ENCODE peak calls at places on chromosomes 13 and 19, in eight cellular contexts. W is PC-3, H is esophagus squamous epithelium, F is fibroblast of villous mesenchyme, V is AG10803, U is thoracic aorta, R is tibial artery, N is fibroblast of lung. G is an unnamed sample.

GRCh38 chr13:113875429-113875815 is 11.5 kb upstream of the GAS6 start:
- DNase-seq in W (no peak), H (no peak), F (no peak), V (no peak), U (no peak), R (no peak), N (no peak), G (no peak)

GRCh38 chr19:843180-843835 is 2.5 kb downstream of the PRTN3 start:
- DNase-seq in W (peak), H (no peak), F (no peak), V (no peak), U (no peak), R (no peak), N (no peak), G (no peak)

GRCh38 chr13:102580552-102581169 is 16.1 kb upstream of the TPP2 start:
- DNase-seq in W (peak), H (no peak), F (peak), V (peak), U (no peak), R (no peak), N (peak), G (no peak)

GRCh38 chr19:41407271-41407670 is 9.7 kb downstream of the BCKDHA start:
- DNase-seq in W (no peak), H (no peak), F (peak), V (no peak), U (no peak), R (no peak), N (no peak), G (no peak)

GRCh38 chr13:46962286-46962941 is 65.6 kb upstream of the HTR2A start:
- DNase-seq in W (peak), H (no peak), F (no peak), V (peak), U (no peak), R (no peak), N (peak), G (no peak)

GRCh38 chr19:54191671-54192453 is 754 bp downstream of the TSEN34 start:
- DNase-seq in W (no peak), H (no peak), F (no peak), V (no peak), U (no peak), R (no peak), N (no peak), G (no peak)

GRCh38 chr13:66994097-66994496 is 236.0 kb downstream of the PCDH9 start:
- DNase-seq in W (no peak), H (no peak), F (peak), V (peak), U (peak), R (peak), N (peak), G (no peak)

GRCh38 chr13:25276748-25277147 is 10.5 kb downstream of the MTMR6 start:
- DNase-seq in W (peak), H (no peak), F (no peak), V (no peak), U (no peak), R (no peak), N (peak), G (no peak)

GRCh38 chr13:40206241-40207109 is 460.0 kb downstream of the FOXO1 start:
- DNase-seq in W (peak), H (no peak), F (no peak), V (no peak), U (no peak), R (no peak), N (peak), G (no peak)

GRCh38 chr13:24008679-24009078 is 111.4 kb upstream of the C1QTNF9B start:
- DNase-seq in W (peak), H (no peak), F (no peak), V (no peak), U (no peak), R (no peak), N (no peak), G (no peak)

GRCh38 chr13:52924241-52925148 is 76.1 kb upstream of the PCDH8 start:
- DNase-seq in W (no peak), H (no peak), F (no peak), V (no peak), U (no peak), R (no peak), N (no peak), G (no peak)

GRCh38 chr13:71290963-71291937 is 575.8 kb downstream of the DACH1 start:
- DNase-seq in W (peak), H (no peak), F (peak), V (peak), U (no peak), R (no peak), N (peak), G (no peak)

GRCh38 chr13:43257765-43258164 is 234.4 kb downstream of the DNAJC15 start:
- DNase-seq in W (no peak), H (no peak), F (no peak), V (no peak), U (no peak), R (no peak), N (no peak), G (no peak)

DNA sequence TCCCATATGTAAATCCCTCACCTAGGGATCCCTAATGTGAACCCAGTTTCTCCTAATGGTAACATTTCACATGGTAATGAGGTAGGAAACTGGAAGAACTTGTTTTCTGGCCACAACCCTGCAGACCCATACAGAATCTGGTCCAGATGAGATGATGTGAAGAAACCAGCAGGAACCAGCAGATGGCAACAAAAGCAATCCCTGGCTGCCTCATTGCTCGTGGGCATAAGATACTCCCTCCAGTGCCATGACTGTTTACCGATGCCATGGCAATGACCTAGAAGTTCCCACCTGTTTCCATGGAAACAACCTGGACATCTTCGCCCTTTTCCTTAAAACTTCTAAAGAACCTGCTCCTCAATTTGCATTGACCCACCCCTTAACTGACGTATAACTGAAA is 1.4 kb upstream of the CD209 start:
- DNase-seq in W (peak), H (no peak), F (peak), V (no peak), U (no peak), R (no peak), N (no peak), G (no peak)
- TF ChIP-seq CTCF in W (peak), H (no peak), F (peak), V (peak), U (no peak), R (no peak), N (no peak), G (peak)

GRCh38 chr13:20721454-20722357 is 18.2 kb downstream of the IL17D start:
- DNase-seq in W (peak), H (no peak), F (peak), V (peak), U (no peak), R (peak), N (peak), G (no peak)

GRCh38 chr13:20720499-20720898 is 17.0 kb downstream of the IL17D start:
- DNase-seq in W (no peak), H (no peak), F (no peak), V (no peak), U (no peak), R (no peak), N (no peak), G (no peak)

GRCh38 chr13:20719783-20720182 is 16.3 kb downstream of the IL17D start:
- DNase-seq in W (no peak), H (no peak), F (no peak), V (no peak), U (no peak), R (no peak), N (no peak), G (no peak)

GRCh38 chr13:20718958-20719566 is 15.6 kb downstream of the IL17D start:
- DNase-seq in W (no peak), H (no peak), F (no peak), V (no peak), U (no peak), R (no peak), N (no peak), G (no peak)

DNA sequence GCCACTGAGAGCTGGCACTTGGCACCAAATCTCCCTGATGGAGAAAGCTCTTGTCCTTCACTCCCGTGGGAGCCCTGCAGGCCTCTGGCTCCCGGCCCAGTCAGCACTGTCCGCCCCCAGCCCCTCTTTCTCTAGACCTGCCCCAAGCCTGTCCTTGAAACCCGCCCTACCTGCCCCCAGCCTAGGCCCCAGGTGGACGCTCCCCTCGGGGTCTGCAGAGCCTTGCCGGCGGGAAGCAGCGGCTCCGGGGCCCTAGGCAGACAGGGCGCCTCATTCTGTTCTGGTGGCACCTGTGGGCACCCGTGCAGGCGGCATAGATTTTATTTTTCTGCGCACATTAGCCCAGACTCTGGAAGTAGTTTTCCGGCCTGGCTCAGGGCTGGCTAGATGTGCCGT is 17.6 kb downstream of the IL17D start:
- DNase-seq in W (no peak), H (no peak), F (no peak), V (no peak), U (no peak), R (no peak), N (no peak), G (no peak)
- H3K4me3 ChIP-seq in W (no peak), H (peak), F (no peak), V (no peak), U (peak), R (no peak), N (no peak), G (no peak)

GRCh38 chr19:31530781-31531180 is 181.5 kb upstream of the TSHZ3 start:
- DNase-seq in W (no peak), H (no peak), F (no peak), V (no peak), U (no peak), R (no peak), N (no peak), G (no peak)

GRCh38 chr19:31533114-31533513 is 183.9 kb upstream of the TSHZ3 start:
- DNase-seq in W (no peak), H (no peak), F (peak), V (no peak), U (no peak), R (no peak), N (no peak), G (no peak)

GRCh38 chr19:31531326-31531725 is 182.1 kb upstream of the TSHZ3 start:
- DNase-seq in W (no peak), H (no peak), F (no peak), V (no peak), U (no peak), R (no peak), N (no peak), G (no peak)

GRCh38 chr19:31534231-31534630 is 185.0 kb upstream of the TSHZ3 start:
- DNase-seq in W (no peak), H (no peak), F (no peak), V (no peak), U (no peak), R (no peak), N (no peak), G (no peak)

DNA sequence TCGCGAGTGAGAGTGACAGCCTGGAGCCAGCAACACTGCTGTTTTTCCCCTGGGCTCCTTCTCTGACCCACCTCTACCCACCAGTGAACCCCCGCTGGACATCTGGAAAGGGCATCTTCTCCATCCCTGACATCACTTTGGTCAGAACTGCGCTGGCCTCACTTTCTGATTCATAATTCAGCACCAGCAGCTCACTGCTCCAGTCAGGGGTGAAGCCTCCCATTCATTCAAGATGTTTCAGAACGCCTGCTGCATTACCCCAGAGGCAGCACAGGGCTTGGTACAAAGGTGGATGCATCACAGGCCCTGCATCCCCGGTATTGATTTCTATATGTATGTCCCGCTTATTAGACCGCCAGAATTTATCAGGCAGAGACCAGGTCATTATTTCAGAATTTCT is 182.8 kb upstream of the TSHZ3 start:
- DNase-seq in W (no peak), H (no peak), F (no peak), V (no peak), U (no peak), R (no peak), N (no peak), G (no peak)
- TF ChIP-seq CTCF in W (no peak), H (no peak), F (no peak), V (no peak), U (no peak), R (no peak), N (no peak), G (no peak)

GRCh38 chr13:112712451-112712881 is 22.6 kb downstream of the ATP11A start:
- DNase-seq in W (no peak), H (no peak), F (no peak), V (no peak), U (no peak), R (no peak), N (no peak), G (no peak)
- H3K4me3 ChIP-seq in W (no peak), H (no peak), F (no peak), V (no peak), U (peak), R (no peak), N (no peak), G (no peak)

GRCh38 chr19:13764101-13764807 is at the start of gene MRI1:
- DNase-seq in W (peak), H (no peak), F (peak), V (peak), U (peak), R (peak), N (peak), G (no peak)

GRCh38 chr19:13763300-13763699 is 1.0 kb upstream of the MRI1 start:
- DNase-seq in W (no peak), H (no peak), F (no peak), V (no peak), U (no peak), R (no peak), N (no peak), G (no peak)

GRCh38 chr19:13758795-13759194 is 5.5 kb upstream of the MRI1 start:
- DNase-seq in W (no peak), H (no peak), F (no peak), V (no peak), U (no peak), R (no peak), N (no peak), G (no peak)

GRCh38 chr19:13762635-13763235 is 1.6 kb upstream of the MRI1 start:
- DNase-seq in W (no peak), H (no peak), F (no peak), V (no peak), U (no peak), R (no peak), N (no peak), G (no peak)

DNA sequence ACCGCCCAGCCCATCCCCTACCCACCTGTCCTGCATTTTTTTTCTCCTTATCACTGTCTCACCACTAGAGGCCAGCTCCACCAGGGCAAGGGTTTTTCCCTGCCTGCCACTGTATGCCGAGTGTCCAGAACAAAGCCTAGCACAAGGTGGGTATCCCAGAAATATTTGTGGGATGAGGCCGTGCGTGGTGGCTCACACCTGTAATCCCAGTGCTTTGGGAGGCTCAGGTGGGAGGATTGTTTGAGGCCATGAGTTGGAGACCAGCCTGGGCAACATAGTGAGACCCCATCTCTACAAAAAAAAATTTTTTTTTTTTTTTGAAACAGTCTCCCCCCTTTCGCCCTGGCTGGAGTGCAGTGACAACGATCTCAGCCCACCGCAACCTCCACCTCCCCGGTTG is 2.9 kb upstream of the MRI1 start:
- DNase-seq in W (peak), H (no peak), F (no peak), V (no peak), U (no peak), R (no peak), N (no peak), G (no peak)
- TF ChIP-seq CTCF in W (peak), H (no peak), F (no peak), V (peak), U (no peak), R (no peak), N (no peak), G (no peak)

GRCh38 chr19:40249201-40249600 is 22.7 kb upstream of the CCNP start:
- DNase-seq in W (no peak), H (no peak), F (no peak), V (no peak), U (no peak), R (no peak), N (no peak), G (no peak)
- H3K4me3 ChIP-seq in W (no peak), H (no peak), F (no peak), V (no peak), U (no peak), R (no peak), N (no peak), G (no peak)